ENCODE peak calls at places on chromosomes 12 and 14, in five cellular contexts. U is GM12878, V is A549, S is cardiac muscle cell, X is mucosa of descending colon. C is an unnamed sample.

GRCh38 chr14:78405071-78405856 is 235.1 kb downstream of the NRXN3 start:
- DNase-seq in X (no peak), V (no peak), S (no peak), U (no peak), C (no peak)

GRCh38 chr14:65054471-65055085 is 47.7 kb downstream of the MAX start:
- DNase-seq in U (no peak), X (no peak), S (no peak), V (no peak), C (no peak)

GRCh38 chr12:57479376-57480115 is at the start of gene ARHGAP9:
- DNase-seq in X (no peak), V (no peak), S (no peak), U (peak; percentile 51), C (no peak)

GRCh38 chr12:63814146-63814774 is 30.2 kb upstream of the SRGAP1 start:
- DNase-seq in V (no peak), S (no peak), U (no peak), X (no peak), C (no peak)

GRCh38 chr12:121857322-121858246 is 1.1 kb downstream of the HPD start:
- DNase-seq in S (no peak), X (no peak), U (no peak), V (no peak), C (no peak)

GRCh38 chr14:86462193-86462592 is 932.2 kb downstream of the FLRT2 start:
- DNase-seq in U (no peak), V (peak; percentile 11), S (peak; percentile 13), X (no peak), C (no peak)

GRCh38 chr12:79818856-79819255 is 116.0 kb downstream of the PPP1R12A start:
- DNase-seq in S (no peak), V (no peak), U (no peak), X (no peak), C (no peak)

GRCh38 chr14:36505892-36506731 is 13.9 kb downstream of the NKX2-1 start:
- DNase-seq in U (no peak), S (peak; percentile 54), X (no peak), V (no peak), C (peak; percentile 78)

GRCh38 chr14:59272633-59273032 is 84.2 kb downstream of the DAAM1 start:
- DNase-seq in V (no peak), S (no peak), U (no peak), X (no peak), C (no peak)

GRCh38 chr12:81021834-81022233 is 56.0 kb upstream of the ACSS3 start:
- DNase-seq in S (no peak), X (no peak), V (no peak), U (no peak), C (no peak)

GRCh38 chr12:120413901-120414695 is 23.8 kb upstream of the COX6A1 start:
- DNase-seq in U (no peak), S (peak; percentile 82), X (no peak), V (no peak), C (no peak)

GRCh38 chr14:82075566-82075965 is 541.9 kb upstream of the SEL1L start:
- DNase-seq in S (peak; percentile 89), U (no peak), V (no peak), X (no peak), C (no peak)

GRCh38 chr12:119311897-119312296 is 22.6 kb upstream of the CCDC60 start:
- DNase-seq in X (no peak), S (no peak), V (no peak), U (no peak), C (no peak)

GRCh38 chr14:23118506-23119361 is at the start of gene CEBPE:
- DNase-seq in V (no peak), U (no peak), X (no peak), S (no peak), C (no peak)
- H3K4me3 ChIP-seq in V (no peak within 1 kb of the TSS), U (no peak within 1 kb of the TSS), X (no peak within 1 kb of the TSS), S (no peak within 1 kb of the TSS), C (no peak within 1 kb of the TSS)

DNA sequence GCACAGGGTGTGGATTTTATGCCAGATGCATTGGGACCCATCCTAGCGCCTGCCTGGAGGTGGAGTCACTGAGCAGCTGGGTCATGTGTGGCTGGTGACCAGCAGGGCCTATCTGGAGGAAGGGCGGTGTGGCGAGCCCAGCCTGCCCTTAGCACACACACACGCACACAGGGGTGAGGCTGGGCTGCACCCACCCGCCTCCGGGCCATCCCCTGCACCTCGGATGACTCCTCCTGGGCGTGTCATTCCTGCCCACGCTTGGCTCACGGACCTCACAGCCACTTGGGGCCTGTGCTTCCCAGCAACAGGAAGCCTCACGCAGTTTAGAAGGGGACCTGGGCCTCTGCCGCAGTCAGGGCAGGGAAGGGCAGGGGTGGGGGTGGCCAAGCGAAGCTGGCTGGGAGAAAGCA is 36.2 kb upstream of the FZD10 start:
- DNase-seq in U (no peak), X (no peak), S (no peak), V (peak; percentile 21), C (no peak)
- TF ChIP-seq CTCF in U (no peak), X (no peak), S (no peak), V (no peak), C (no peak)

DNA sequence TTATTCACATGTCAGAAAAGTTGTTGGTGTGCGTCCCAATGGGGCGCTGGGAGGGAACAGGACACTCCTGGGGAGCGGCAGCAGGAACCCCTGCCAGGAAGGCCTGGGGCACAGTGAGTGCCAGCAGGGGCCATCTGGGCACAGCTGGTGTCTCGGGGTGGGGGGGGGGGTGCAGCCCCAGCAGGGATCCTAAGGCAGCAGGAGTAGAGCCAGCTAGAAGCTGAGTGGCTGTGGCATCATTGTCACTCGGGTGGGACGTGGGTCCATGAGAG is 1.9 kb downstream of the ZBTB42 start:
- DNase-seq in S (no peak), U (no peak), X (no peak), V (no peak), C (no peak)
- H3K4me3 ChIP-seq in S (no peak overlapping the region), U (no peak overlapping the region), X (no peak overlapping the region), V (no peak overlapping the region), C (peak overlapping the region; percentile 14)

DNA sequence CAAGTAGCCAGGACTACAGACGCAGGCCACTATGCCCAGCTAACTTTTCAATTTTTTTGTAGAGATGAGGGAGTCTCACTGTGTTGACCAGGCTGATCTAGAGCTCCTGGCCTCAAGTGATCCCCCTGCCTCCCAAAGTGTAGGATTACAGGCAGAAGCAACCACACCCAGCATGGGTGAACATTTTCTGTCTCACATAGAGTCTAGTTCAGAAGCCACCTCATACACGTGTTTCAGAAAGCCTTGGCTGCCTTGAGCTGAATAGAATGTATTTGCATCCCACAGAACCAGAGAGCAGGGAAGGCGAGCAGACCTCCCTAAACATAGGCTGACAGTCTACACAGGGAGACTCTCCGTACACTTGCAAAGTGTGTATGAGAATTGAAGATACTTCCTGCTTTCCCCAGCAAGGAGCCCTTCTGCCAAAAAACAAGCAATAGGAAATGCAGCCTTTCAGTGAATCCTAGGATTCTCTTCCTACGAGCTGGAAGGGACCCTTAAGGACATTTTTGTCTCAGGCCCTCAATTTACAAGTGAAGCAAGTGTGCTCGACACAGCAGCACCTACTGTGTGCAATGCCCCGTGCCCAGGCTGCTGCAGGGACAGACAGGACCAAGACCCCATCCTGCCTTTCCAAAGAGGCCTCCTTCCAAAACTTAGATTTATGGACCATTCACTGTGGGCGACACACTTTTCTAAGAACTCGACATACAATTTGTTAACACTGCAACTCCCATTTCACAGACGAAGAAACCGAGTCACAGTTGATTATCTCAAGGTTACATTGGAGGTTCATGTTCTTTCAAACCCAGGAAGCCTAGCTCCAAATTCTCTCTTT is 11.2 kb downstream of the NUAK1 start:
- DNase-seq in X (no peak), V (peak; percentile 69), S (no peak), U (no peak), C (no peak)
- TF ChIP-seq CTCF in X (no peak), V (no peak), S (no peak), U (no peak), C (no peak)

DNA sequence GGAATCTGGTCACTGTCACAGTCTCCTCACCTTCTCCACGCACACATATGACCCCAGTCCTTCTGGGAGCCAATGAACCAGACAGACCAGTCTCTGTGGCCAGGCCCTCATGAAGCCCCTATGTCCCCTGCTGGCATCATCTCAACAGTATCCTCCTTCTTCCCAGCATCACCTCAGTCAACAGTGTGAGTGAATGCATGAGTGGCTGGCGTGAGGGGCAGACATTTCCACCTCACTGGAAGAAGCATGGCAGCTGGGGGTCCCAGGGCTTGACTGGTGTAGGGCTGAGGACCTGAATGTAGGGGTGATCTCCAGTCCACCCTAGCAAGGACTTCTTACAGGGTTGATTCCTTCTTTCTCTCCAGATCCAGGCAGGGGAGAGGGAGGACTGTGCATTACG is 1.8 kb downstream of the MAP3K12 start:
- DNase-seq in V (no peak), U (no peak), S (no peak), X (no peak), C (peak; percentile 59)
- H3K4me3 ChIP-seq in V (no peak overlapping the region), U (no peak overlapping the region), S (no peak overlapping the region), X (no peak overlapping the region), C (no peak overlapping the region)

GRCh38 chr12:13161172-13161571 is 35.4 kb upstream of the EMP1 start:
- DNase-seq in X (no peak), V (no peak), S (no peak), U (no peak), C (no peak)
- TF ChIP-seq CTCF in X (no peak), V (no peak), S (peak; percentile 40), U (peak; percentile 36), C (peak; percentile 27)

DNA sequence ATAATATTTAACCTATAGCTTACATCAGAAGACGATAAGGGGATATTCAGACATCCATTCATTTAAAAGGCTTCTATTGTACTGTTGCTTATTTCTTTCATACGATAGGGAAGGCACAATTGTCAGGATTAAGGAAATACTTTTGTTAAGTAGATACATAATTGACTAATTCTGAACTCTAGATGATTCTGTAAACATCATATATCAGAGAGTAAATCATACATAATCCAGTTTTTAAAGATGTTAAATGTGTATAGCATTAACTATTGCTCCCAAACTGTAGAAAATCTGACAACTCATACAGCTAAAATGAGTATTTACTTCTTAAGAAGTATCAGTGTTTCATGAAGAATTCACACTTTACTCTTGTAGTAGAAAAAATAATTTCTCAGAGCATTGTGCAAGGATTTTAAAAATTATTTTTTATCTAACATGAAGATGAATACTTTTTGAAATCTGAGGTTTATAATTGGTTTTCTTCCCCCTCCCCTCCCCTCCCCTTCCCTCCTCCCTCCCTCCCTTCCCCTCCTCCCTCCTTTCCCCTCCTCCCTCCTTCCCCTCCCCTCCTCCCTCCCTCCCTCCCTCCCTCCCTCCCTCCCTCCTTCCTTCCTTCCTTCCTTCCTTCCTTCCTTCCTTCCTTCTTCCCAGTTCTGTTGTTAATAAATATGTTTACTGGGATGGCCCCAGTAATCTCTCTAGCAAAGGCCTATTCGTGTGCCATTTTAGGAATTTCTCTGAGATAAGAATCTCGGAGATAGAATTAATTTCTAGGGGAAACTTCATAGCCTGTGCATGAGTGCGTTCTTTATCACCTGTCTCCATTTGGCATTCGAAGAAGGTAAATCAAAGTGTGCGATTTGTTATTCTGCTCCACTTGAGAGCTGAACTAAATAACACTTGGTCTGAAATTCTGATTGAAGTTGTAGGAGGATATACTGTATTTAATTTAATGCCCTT is 2.3 kb downstream of the NPAS3 start:
- DNase-seq in X (no peak), S (no peak), V (no peak), U (no peak), C (no peak)
- H3K4me3 ChIP-seq in X (no peak overlapping the region), S (no peak overlapping the region), V (no peak overlapping the region), U (no peak overlapping the region), C (no peak overlapping the region)

GRCh38 chr12:31005256-31005943 is 68.3 kb upstream of the DDX11 start:
- DNase-seq in S (no peak), U (no peak), V (no peak), X (no peak), C (peak; percentile 52)
- TF ChIP-seq CTCF in S (no peak), U (no peak), V (no peak), X (no peak), C (no peak)

DNA sequence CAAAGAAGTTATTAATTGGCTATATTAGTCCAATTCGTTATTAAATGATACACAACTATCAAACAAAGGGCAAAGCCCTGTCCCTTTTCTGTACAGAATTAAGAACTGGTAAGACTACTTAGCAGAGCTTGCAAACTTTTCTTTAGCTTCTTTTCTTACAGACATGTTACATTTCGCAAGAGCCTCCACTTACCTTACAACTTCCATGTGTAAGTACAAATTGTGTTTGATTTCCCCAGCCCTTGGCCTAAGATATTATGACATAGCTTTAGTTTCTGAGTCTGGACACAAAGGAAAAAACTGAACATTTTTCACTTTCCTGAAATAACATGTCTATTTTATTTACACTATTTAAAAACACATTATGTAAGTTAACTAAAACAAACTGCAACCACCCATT is 1.7 kb downstream of the ATF7 start:
- DNase-seq in X (no peak), S (no peak), U (no peak), V (no peak), C (no peak)
- H3K4me3 ChIP-seq in X (no peak overlapping the region), S (peak overlapping the region; percentile 53), U (peak overlapping the region; percentile 94), V (peak overlapping the region; percentile 67), C (peak overlapping the region; percentile 71)